ENCODE peak calls at places on chromosomes 13 and 19, in six cellular contexts. L is K562, B is HepG2, M is H1, W is GM12878, G is SK-N-SH. E is an unnamed sample.

GRCh38 chr19:31290926-31291590 is 58.2 kb downstream of the TSHZ3 start:
- DNase-seq in L (no peak), B (no peak), M (no peak), W (no peak), G (no peak), E (no peak)

GRCh38 chr13:110283661-110284516 is 23.1 kb downstream of the COL4A1 start:
- DNase-seq in L (no peak), B (no peak), M (no peak), W (no peak), G (no peak), E (no peak)

GRCh38 chr19:14603990-14604387 is 21.1 kb downstream of the CLEC17A start:
- DNase-seq in L (no peak), B (no peak), M (no peak), W (peak; percentile 84), G (no peak), E (no peak)

GRCh38 chr19:39814595-39814994 is 19.4 kb downstream of the DYRK1B start:
- DNase-seq in L (no peak), B (no peak), M (no peak), W (no peak), G (no peak), E (no peak)

GRCh38 chr19:15123900-15124299 is 16.7 kb downstream of the SYDE1 start:
- DNase-seq in L (no peak), B (no peak), M (no peak), W (no peak), G (peak; percentile 76), E (no peak)

GRCh38 chr13:67069117-67069767 is 160.9 kb downstream of the PCDH9 start:
- DNase-seq in L (no peak), B (no peak), M (no peak), W (no peak), G (no peak), E (no peak)

GRCh38 chr19:51203941-51204720 is 20.7 kb upstream of the CD33 start:
- DNase-seq in L (no peak), B (no peak), M (no peak), W (no peak), G (no peak), E (no peak)

GRCh38 chr19:45593520-45593919 is 8.5 kb downstream of the GPR4 start:
- DNase-seq in L (no peak), B (no peak), M (no peak), W (no peak), G (no peak), E (no peak)

GRCh38 chr19:18379803-18380747 is 5.9 kb upstream of the GDF15 start:
- DNase-seq in L (peak; percentile 48), B (peak; percentile 98), M (no peak), W (no peak), G (no peak), E (peak; percentile 93)

GRCh38 chr13:33970746-33971145 is 152.8 kb downstream of the RFC3 start:
- DNase-seq in L (no peak), B (no peak), M (no peak), W (no peak), G (no peak), E (no peak)

GRCh38 chr13:99417151-99417820 is 84.0 kb upstream of the TM9SF2 start:
- DNase-seq in L (no peak), B (no peak), M (no peak), W (no peak), G (no peak), E (no peak)

GRCh38 chr13:60617863-60618733 is 221.1 kb downstream of the TDRD3 start:
- DNase-seq in L (no peak), B (peak; percentile 32), M (peak; percentile 31), W (no peak), G (no peak), E (no peak)

GRCh38 chr13:70755411-70755810 is 647.2 kb upstream of the KLHL1 start:
- DNase-seq in L (no peak), B (no peak), M (no peak), W (no peak), G (no peak), E (no peak)

GRCh38 chr13:23695711-23696512 is 125.7 kb downstream of the TNFRSF19 start:
- DNase-seq in L (no peak), B (no peak), M (no peak), W (no peak), G (no peak), E (no peak)

GRCh38 chr19:52190679-52191293 is 934 bp downstream of the PPP2R1A start:
- DNase-seq in L (no peak), B (no peak), M (no peak), W (no peak), G (peak; percentile 56), E (no peak)

GRCh38 chr19:7979011-7979410 is 26.4 kb downstream of the ELAVL1 start:
- DNase-seq in L (no peak), B (no peak), M (no peak), W (no peak), G (no peak), E (no peak)

GRCh38 chr19:45515807-45516401 is 8.6 kb downstream of the VASP start:
- DNase-seq in L (peak; percentile 15), B (no peak), M (no peak), W (no peak), G (no peak), E (no peak)

GRCh38 chr13:45705145-45705695 is 3.1 kb downstream of the CBY2 start:
- DNase-seq in L (no peak), B (no peak), M (no peak), W (no peak), G (no peak), E (no peak)

GRCh38 chr19:10863107-10863700 is 8.1 kb upstream of the CARM1 start:
- DNase-seq in L (peak; percentile 19), B (peak; percentile 56), M (no peak), W (no peak), G (no peak), E (no peak)

GRCh38 chr13:94886191-94886590 is 173.8 kb upstream of the SOX21 start:
- DNase-seq in L (no peak), B (no peak), M (no peak), W (no peak), G (no peak), E (no peak)

GRCh38 chr19:4633140-4633967 is 6.0 kb upstream of the TNFAIP8L1 start:
- DNase-seq in L (peak; percentile 82), B (peak; percentile 67), M (no peak), W (peak; percentile 16), G (peak; percentile 73), E (peak; percentile 65)

GRCh38 chr13:102191951-102192461 is 209.8 kb downstream of the FGF14 start:
- DNase-seq in L (no peak), B (no peak), M (no peak), W (no peak), G (no peak), E (no peak)

GRCh38 chr19:17450264-17451075 is 2.0 kb upstream of the TMEM221 start:
- DNase-seq in L (no peak), B (no peak), M (no peak), W (no peak), G (no peak), E (peak; percentile 88)

GRCh38 chr19:49339364-49340068 is 4.3 kb downstream of the CD37 start:
- DNase-seq in L (peak; percentile 48), B (no peak), M (peak; percentile 92), W (no peak), G (peak; percentile 90), E (no peak)

GRCh38 chr19:33171222-33171795 is 22.8 kb upstream of the LRP3 start:
- DNase-seq in L (no peak), B (no peak), M (no peak), W (no peak), G (no peak), E (no peak)

GRCh38 chr19:35122687-35123551 is 7.3 kb downstream of the FXYD3 start:
- DNase-seq in L (no peak), B (no peak), M (no peak), W (no peak), G (no peak), E (no peak)

DNA sequence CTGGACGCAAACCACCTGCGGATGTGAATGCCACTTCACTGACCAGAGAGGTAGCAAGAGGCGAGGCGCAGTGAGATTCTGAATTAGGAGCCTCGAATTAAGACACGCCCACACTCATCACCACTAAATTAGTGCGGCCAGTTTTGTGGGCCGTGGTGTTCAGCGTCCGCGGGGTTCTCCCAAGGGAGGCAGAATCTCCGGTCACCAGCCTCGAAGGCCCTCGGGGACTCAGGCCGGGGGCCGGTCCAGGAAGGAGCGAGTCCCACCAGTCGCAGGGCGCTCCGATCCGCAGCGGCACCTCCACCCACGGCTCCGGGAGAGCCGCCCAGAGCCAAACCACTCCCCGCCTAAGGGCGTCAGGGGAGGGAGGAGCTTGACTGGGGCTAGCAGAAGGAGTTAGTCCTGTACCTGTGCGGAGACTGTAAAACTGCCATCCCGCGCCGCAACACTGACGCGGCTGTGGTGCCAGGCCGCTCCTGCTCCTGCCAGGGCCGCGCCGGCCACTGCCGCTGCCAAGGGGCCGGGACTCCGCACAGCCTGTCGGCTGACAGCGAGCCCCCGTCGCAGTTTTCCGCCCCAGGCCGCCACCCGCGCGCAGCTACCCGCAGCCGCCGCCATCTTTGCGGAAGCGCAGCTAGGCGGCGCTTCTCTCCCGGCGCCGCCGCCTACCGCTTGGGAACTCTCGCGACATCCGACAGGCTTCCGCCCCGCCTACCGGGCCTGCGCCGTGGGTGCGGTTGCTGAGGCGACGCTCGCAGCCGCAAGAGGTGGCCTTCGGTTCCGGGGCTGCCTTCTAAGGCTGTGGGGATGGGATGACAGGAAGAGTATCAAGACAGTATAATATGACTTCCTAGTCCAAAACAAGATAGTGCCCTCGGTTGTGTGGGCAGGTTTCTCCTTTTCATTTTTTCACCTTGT is at the start of gene MICU2:
- DNase-seq in L (peak; percentile 77), B (peak; percentile 89), M (peak; percentile 75), W (peak; percentile 81), G (peak; percentile 92), E (peak; percentile 90)
- TF ChIP-seq CTCF in L (no peak), B (peak; percentile 24), M (no peak), W (no peak), G (no peak), E (no peak)

DNA sequence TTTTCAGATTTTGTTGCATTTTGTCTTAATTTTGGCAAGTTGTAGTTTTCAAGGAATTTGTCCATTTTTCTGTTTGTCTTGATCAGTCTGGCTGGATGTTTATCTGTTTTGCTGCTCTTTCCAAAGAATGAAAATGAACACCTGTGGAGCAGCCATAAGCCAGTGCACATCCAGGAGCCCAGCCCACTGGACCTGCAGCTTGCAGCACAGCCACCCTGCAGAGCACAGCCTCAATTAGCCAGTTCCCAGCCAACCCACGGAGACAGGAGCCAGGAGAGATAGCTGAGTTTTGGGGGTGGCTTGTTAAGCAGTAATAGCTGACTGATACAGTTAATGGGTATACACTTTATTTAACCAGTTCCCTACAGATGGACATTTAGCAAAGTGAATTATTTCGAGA is 38.0 kb upstream of the URI1 start:
- DNase-seq in L (no peak), B (no peak), M (no peak), W (no peak), G (no peak), E (no peak)
- TF ChIP-seq YY1 in L (no peak), B (no peak), M (no peak), W (no peak), G (no peak), E (no peak)

GRCh38 chr13:38417727-38418126 is 68.1 kb downstream of the UFM1 start:
- DNase-seq in L (peak; percentile 25), B (peak; percentile 8), M (no peak), W (no peak), G (peak; percentile 14), E (no peak)
- TF ChIP-seq CTCF in L (peak; percentile 50), B (peak; percentile 35), M (peak; percentile 53), W (peak; percentile 43), G (peak; percentile 31), E (peak; percentile 39)

DNA sequence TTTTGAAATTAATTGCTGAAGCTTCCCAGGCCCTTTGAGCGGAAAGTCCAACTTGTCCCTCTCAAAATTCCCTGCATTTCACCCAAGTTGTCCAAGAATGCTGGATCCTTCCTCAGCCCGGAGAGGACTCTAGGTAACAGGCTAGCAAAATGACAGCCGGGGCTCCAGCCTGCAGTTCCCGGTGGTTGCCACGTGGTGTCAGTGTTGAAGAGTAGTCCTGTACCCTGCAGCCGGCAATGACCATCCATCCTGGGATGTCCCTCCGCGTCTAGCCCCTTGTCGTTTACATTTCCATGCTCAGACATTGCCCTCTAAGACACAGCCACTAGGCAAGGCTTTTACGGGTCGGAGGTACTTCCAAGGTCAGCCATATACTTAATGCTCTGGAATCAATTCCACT is 31.4 kb upstream of the MTIF3 start:
- DNase-seq in L (peak; percentile 69), B (peak; percentile 37), M (peak; percentile 58), W (no peak), G (peak; percentile 65), E (peak; percentile 37)
- TF ChIP-seq YY1 in L (no peak), B (no peak), M (peak; percentile 46), W (no peak), G (no peak), E (no peak)

E was measured in HCT116.